ENCODE peak calls at places on chromosomes 13 and 19, in ten cellular contexts. I, N, V, E, R, U, Q, C, L and S are unnamed samples. For H3K27me3, the result is how much of the 10 kb centered on the place peaks cover.

GRCh38 chr13:48567521-48568331 is 34.8 kb upstream of the RCBTB2 start:
- DNase-seq in I (no peak), N (no peak), V (peak), E (peak), R (no peak), U (no peak), Q (no peak), C (peak), L (peak), S (no peak)

GRCh38 chr19:34880034-34880433 is 46.7 kb upstream of the ZNF30 start:
- DNase-seq in I (no peak), N (no peak), V (no peak), E (no peak), R (no peak), U (no peak), Q (no peak), C (no peak), L (no peak), S (no peak)

GRCh38 chr13:48769107-48769704 is 115.5 kb downstream of the CYSLTR2 start:
- DNase-seq in I (peak), N (peak), V (peak), E (peak), R (peak), U (peak), Q (peak), C (peak), L (peak), S (no peak)

GRCh38 chr19:41265376-41266153 is 1.4 kb downstream of the HNRNPUL1 start:
- DNase-seq in I (peak), N (peak), V (peak), E (no peak), R (no peak), U (no peak), Q (peak), C (no peak), L (no peak), S (peak)

GRCh38 chr13:94303644-94304174 is 175.8 kb downstream of the DCT start:
- DNase-seq in I (no peak), N (no peak), V (no peak), E (no peak), R (no peak), U (no peak), Q (no peak), C (no peak), L (no peak), S (no peak)

GRCh38 chr19:51097166-51097736 is 11.0 kb downstream of the CTU1 start:
- DNase-seq in I (peak), N (no peak), V (peak), E (no peak), R (no peak), U (peak), Q (peak), C (peak), L (peak), S (peak)

GRCh38 chr19:3699741-3700241 is 477 bp downstream of the PIP5K1C start:
- DNase-seq in I (no peak), N (no peak), V (no peak), E (no peak), R (no peak), U (no peak), Q (no peak), C (no peak), L (no peak), S (peak)

GRCh38 chr13:109610517-109610916 is 175.9 kb downstream of the IRS2 start:
- DNase-seq in I (peak), N (no peak), V (peak), E (no peak), R (no peak), U (peak), Q (no peak), C (peak), L (peak), S (peak)

DNA sequence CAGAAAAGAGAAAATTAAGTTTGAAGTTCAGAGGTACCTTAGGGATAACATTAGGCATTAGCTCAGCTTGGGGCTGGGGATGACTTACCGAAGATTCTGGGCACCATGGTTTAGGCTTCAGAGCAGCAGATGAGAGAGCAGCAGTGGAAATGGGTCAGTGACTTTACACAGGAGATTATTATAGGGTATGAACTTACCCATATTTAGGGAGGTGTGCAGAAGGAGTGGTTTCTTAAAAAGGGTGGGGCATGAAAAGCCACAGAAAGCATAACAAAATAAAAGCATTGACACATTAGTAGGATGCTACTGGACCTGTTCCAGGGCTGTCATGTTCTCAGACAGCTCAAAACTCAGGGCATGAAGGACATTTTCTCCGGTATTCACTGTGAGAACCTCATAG is 20.5 kb downstream of the IGFL1 start:
- DNase-seq in I (no peak), N (no peak), V (no peak), E (no peak), R (no peak), U (no peak), Q (no peak), C (no peak), L (no peak), S (no peak)
- H3K27me3 ChIP-seq in I (under half), N (under half), V (under half), E (under half), R (under half), U (under half), Q (under half), C (under half), L (under half), S (under half)

DNA sequence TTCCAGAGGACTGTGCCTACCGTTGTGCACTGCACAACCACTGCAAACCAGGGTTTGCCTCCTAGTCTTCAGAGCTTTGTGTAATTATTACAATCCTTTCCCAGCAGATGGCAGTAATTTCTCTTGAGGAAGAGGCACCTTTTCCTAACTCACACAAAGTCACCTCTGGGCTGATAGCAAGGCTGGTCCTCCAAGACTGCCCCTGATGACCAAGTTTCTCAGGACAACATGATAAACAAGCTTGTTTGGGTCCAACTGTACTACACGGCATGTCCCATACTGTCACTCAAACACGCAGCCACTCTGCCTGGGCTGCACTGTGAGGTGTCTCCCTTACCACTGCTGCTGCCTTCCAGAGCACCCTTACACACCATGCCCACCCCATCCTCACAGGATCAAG is 39.3 kb downstream of the RFXAP start:
- DNase-seq in I (no peak), N (no peak), V (no peak), E (peak), R (peak), U (no peak), Q (no peak), C (no peak), L (no peak), S (no peak)
- TF ChIP-seq CTCF in I (peak), N (peak), V (peak), E (peak), R (peak), U (peak), Q (peak), C (no peak), L (peak), S (peak)

GRCh38 chr19:10681658-10682057 is 19.6 kb upstream of the QTRT1 start:
- DNase-seq in I (no peak), N (no peak), V (no peak), E (no peak), R (no peak), U (no peak), Q (no peak), C (no peak), L (no peak), S (peak)

GRCh38 chr19:10678813-10679212 is 22.4 kb upstream of the QTRT1 start:
- DNase-seq in I (no peak), N (no peak), V (no peak), E (no peak), R (no peak), U (no peak), Q (no peak), C (no peak), L (no peak), S (peak)

GRCh38 chr19:10679743-10680142 is 21.5 kb upstream of the QTRT1 start:
- DNase-seq in I (no peak), N (no peak), V (no peak), E (no peak), R (no peak), U (no peak), Q (no peak), C (no peak), L (no peak), S (peak)

GRCh38 chr19:10682397-10683063 is 18.7 kb upstream of the QTRT1 start:
- DNase-seq in I (no peak), N (no peak), V (no peak), E (no peak), R (no peak), U (no peak), Q (no peak), C (no peak), L (no peak), S (no peak)

DNA sequence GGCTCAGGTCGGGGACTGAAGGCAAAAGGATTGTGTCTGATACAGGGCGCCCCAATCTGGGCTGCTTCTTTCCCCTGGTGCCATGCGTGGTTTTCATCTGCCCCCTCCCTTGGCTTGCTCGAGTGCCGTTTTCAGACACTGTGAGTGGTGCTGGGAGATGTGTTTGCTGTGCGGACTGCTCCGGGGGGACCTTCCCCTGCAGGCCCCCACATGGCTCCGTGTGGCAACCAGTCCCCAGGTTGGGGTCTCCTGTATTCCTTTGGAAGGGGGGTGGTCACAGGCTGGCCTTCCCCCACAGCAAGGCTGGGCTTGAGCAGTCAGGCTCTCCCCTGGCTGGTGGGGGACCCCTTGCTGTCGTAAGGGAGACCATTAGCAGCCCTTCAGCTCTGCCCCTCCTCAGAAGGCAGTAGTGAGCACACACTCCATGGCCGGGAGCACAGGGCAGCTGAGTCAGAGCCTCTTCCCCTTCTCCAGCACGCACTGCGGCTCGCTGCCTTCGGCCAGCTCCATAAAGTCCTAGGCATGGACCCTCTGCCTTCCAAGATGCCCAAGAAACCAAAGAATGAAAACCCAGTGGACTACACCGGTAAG is 20.6 kb upstream of the QTRT1 start:
- DNase-seq in I (no peak), N (no peak), V (no peak), E (no peak), R (no peak), U (no peak), Q (no peak), C (no peak), L (no peak), S (peak)
- H3K27ac ChIP-seq in I (no peak), N (no peak), V (no peak), E (no peak), R (no peak), U (no peak), Q (no peak), C (no peak), L (no peak), S (no peak)

DNA sequence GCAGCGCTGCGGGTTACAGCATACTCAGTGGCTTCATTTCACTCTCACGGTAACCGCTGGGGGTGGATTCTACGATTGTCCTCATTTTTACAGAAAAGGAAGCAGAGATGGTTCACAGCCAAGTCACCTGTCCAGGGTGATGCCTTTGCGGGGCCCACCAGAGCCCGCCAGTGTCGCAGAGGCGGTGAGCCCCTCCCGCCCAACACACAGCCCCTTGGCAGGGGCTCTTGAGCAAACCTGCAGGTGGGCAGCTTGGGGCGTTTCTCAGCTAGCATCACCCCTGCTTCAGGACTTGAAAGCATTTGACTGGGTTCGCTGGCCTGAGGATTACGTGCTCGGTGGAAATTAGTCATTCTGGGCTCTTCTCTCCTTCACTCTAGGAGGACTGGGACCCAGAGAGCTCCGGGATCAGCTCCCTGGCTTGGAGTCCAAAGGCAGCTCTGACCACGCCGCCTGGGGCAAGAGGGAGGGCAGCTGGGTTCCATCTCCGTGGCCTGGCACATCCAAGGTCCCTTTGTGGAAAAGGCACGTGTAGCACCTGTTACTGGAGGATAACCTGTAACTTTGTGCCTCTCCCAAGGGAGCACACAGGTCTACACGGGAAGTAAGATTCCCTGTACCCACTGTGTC is 62.5 kb upstream of the F7 start:
- DNase-seq in I (no peak), N (no peak), V (no peak), E (no peak), R (no peak), U (no peak), Q (no peak), C (no peak), L (no peak), S (no peak)
- H3K27me3 ChIP-seq in I (under half), N (under half), V (under half), E (under half), R (under half), U (under half), Q (under half), C (under half), L (under half), S (under half)